ENCODE peak calls at places on chromosomes 7 and 10, in eight cellular contexts. A is cardiac muscle cell, N is IMR-90, K is AG09309, R is astrocyte of the spinal cord, L is A549, W is AG04449, G is left ventricle myocardium inferior. V is an unnamed sample.

GRCh38 chr10:100621360-100622205 is 85.8 kb downstream of the HIF1AN start:
- DNase-seq in A (peak), N (peak), K (no peak), R (no peak), L (peak), W (no peak), G (no peak), V (peak)

GRCh38 chr10:5071411-5072198 is 22.6 kb upstream of the AKR1C3 start:
- DNase-seq in A (peak), N (peak), K (peak), R (peak), L (peak), W (peak), G (peak), V (peak)

GRCh38 chr10:91048380-91048779 is 127.5 kb upstream of the ANKRD1 start:
- DNase-seq in A (no peak), N (no peak), K (no peak), R (no peak), L (no peak), W (no peak), G (no peak), V (no peak)

GRCh38 chr7:45007571-45008328 is 7.7 kb downstream of the CCM2 start:
- DNase-seq in A (no peak), N (no peak), K (no peak), R (no peak), L (no peak), W (no peak), G (no peak), V (no peak)

GRCh38 chr10:97131702-97132101 is 54.1 kb downstream of the SLIT1 start:
- DNase-seq in A (peak), N (no peak), K (peak), R (no peak), L (no peak), W (no peak), G (no peak), V (no peak)

GRCh38 chr10:12181065-12181775 is 14.5 kb downstream of the NUDT5 start:
- DNase-seq in A (peak), N (no peak), K (no peak), R (peak), L (no peak), W (no peak), G (no peak), V (no peak)

GRCh38 chr10:124648738-124649137 is 95.4 kb downstream of the FAM53B start:
- DNase-seq in A (peak), N (peak), K (peak), R (peak), L (no peak), W (peak), G (peak), V (peak)

GRCh38 chr10:121418126-121418777 is 180.0 kb downstream of the FGFR2 start:
- DNase-seq in A (peak), N (no peak), K (no peak), R (peak), L (no peak), W (no peak), G (no peak), V (no peak)

GRCh38 chr10:124602121-124602561 is 140.5 kb downstream of the LHPP start:
- DNase-seq in A (no peak), N (no peak), K (no peak), R (no peak), L (no peak), W (no peak), G (no peak), V (no peak)

GRCh38 chr10:69317175-69318086 is 39.1 kb downstream of the HK1 start:
- DNase-seq in A (no peak), N (no peak), K (no peak), R (no peak), L (no peak), W (no peak), G (no peak), V (no peak)

GRCh38 chr7:98357751-98358161 is 43.1 kb downstream of the BAIAP2L1 start:
- DNase-seq in A (peak), N (peak), K (no peak), R (peak), L (peak), W (no peak), G (no peak), V (no peak)

GRCh38 chr7:47375121-47375551 is 206.8 kb downstream of the TNS3 start:
- DNase-seq in A (peak), N (peak), K (no peak), R (peak), L (no peak), W (no peak), G (no peak), V (no peak)

GRCh38 chr7:156378806-156379205 is 261.8 kb upstream of the RNF32 start:
- DNase-seq in A (no peak), N (no peak), K (no peak), R (no peak), L (no peak), W (no peak), G (no peak), V (no peak)

GRCh38 chr10:133166828-133167692 is 7.0 kb downstream of the KNDC1 start:
- DNase-seq in A (peak), N (no peak), K (no peak), R (no peak), L (no peak), W (no peak), G (no peak), V (no peak)

GRCh38 chr7:100719523-100720319 is 547 bp upstream of the EPO start:
- DNase-seq in A (peak), N (peak), K (peak), R (peak), L (peak), W (no peak), G (no peak), V (no peak)

GRCh38 chr10:42475168-42476098 is 162.9 kb downstream of the ZNF33B start:
- DNase-seq in A (peak), N (peak), K (peak), R (no peak), L (no peak), W (no peak), G (no peak), V (peak)

GRCh38 chr10:6382081-6382480 is 179.3 kb downstream of the PFKFB3 start:
- DNase-seq in A (peak), N (peak), K (peak), R (peak), L (no peak), W (no peak), G (no peak), V (no peak)

GRCh38 chr7:100865372-100865911 is 1.7 kb upstream of the TRIP6 start:
- DNase-seq in A (no peak), N (peak), K (peak), R (peak), L (no peak), W (no peak), G (no peak), V (peak)

GRCh38 chr10:114448897-114449296 is 44.6 kb upstream of the AFAP1L2 start:
- DNase-seq in A (no peak), N (no peak), K (no peak), R (no peak), L (no peak), W (no peak), G (no peak), V (no peak)

GRCh38 chr10:88270871-88271713 is 312.0 kb downstream of the RNLS start:
- DNase-seq in A (peak), N (peak), K (no peak), R (peak), L (no peak), W (no peak), G (no peak), V (no peak)

GRCh38 chr7:105106473-105106872 is 92.5 kb downstream of the KMT2E start:
- DNase-seq in A (no peak), N (no peak), K (no peak), R (no peak), L (no peak), W (no peak), G (no peak), V (no peak)

GRCh38 chr10:46299267-46299530 is 12.4 kb downstream of the ANTXRL start:
- DNase-seq in A (no peak), N (no peak), K (no peak), R (no peak), L (no peak), W (no peak), G (no peak), V (no peak)

GRCh38 chr7:78777844-78778243 is 675.6 kb downstream of the MAGI2 start:
- DNase-seq in A (no peak), N (peak), K (no peak), R (no peak), L (no peak), W (no peak), G (no peak), V (no peak)

GRCh38 chr7:34845666-34846361 is 187.8 kb downstream of the NPSR1 start:
- DNase-seq in A (no peak), N (no peak), K (no peak), R (peak), L (peak), W (no peak), G (no peak), V (no peak)

GRCh38 chr10:4770766-4771553 is 55.0 kb upstream of the AKR1E2 start:
- DNase-seq in A (peak), N (peak), K (peak), R (peak), L (peak), W (peak), G (no peak), V (no peak)

GRCh38 chr7:11185179-11185578 is 211.5 kb downstream of the PHF14 start:
- DNase-seq in A (peak), N (peak), K (no peak), R (peak), L (no peak), W (no peak), G (no peak), V (no peak)

GRCh38 chr10:86967481-86967941 is 771 bp upstream of the ADIRF start:
- DNase-seq in A (no peak), N (no peak), K (no peak), R (no peak), L (no peak), W (no peak), G (no peak), V (no peak)

GRCh38 chr10:69068549-69068948 is 19.4 kb upstream of the SRGN start:
- DNase-seq in A (peak), N (no peak), K (no peak), R (no peak), L (no peak), W (no peak), G (no peak), V (no peak)

GRCh38 chr7:155377837-155378579 is 79.9 kb upstream of the EN2 start:
- DNase-seq in A (peak), N (peak), K (no peak), R (peak), L (no peak), W (no peak), G (no peak), V (no peak)

GRCh38 chr7:91353923-91354322 is 89.7 kb downstream of the FZD1 start:
- DNase-seq in A (no peak), N (no peak), K (no peak), R (no peak), L (no peak), W (no peak), G (no peak), V (no peak)

GRCh38 chr10:15494850-15495249 is 123.8 kb upstream of the FAM171A1 start:
- DNase-seq in A (no peak), N (no peak), K (no peak), R (no peak), L (no peak), W (no peak), G (no peak), V (no peak)

GRCh38 chr10:97119058-97119832 is 66.5 kb downstream of the SLIT1 start:
- DNase-seq in A (no peak), N (no peak), K (no peak), R (no peak), L (no peak), W (no peak), G (no peak), V (no peak)

GRCh38 chr10:96586419-96587254 is at the start of gene TM9SF3:
- DNase-seq in A (peak), N (peak), K (peak), R (peak), L (peak), W (no peak), G (peak), V (peak)

GRCh38 chr7:3082831-3083230 is 39.2 kb upstream of the CARD11 start:
- DNase-seq in A (no peak), N (no peak), K (no peak), R (no peak), L (peak), W (no peak), G (no peak), V (no peak)

GRCh38 chr10:79073784-79074432 is 5.1 kb downstream of the ZMIZ1 start:
- DNase-seq in A (peak), N (peak), K (no peak), R (peak), L (no peak), W (no peak), G (peak), V (no peak)

GRCh38 chr10:16597656-16598055 is 76.0 kb upstream of the C1QL3 start:
- DNase-seq in A (peak), N (peak), K (no peak), R (peak), L (no peak), W (no peak), G (no peak), V (no peak)

GRCh38 chr7:99551329-99551728 is 585 bp downstream of the FAM200A start:
- DNase-seq in A (peak), N (peak), K (no peak), R (peak), L (no peak), W (no peak), G (no peak), V (no peak)

GRCh38 chr7:20237464-20238267 is 20.5 kb upstream of the MACC1 start:
- DNase-seq in A (no peak), N (no peak), K (no peak), R (no peak), L (no peak), W (no peak), G (no peak), V (no peak)

GRCh38 chr7:7719235-7719634 is 828 bp upstream of the RPA3 start:
- DNase-seq in A (peak), N (peak), K (peak), R (peak), L (peak), W (peak), G (no peak), V (peak)

DNA sequence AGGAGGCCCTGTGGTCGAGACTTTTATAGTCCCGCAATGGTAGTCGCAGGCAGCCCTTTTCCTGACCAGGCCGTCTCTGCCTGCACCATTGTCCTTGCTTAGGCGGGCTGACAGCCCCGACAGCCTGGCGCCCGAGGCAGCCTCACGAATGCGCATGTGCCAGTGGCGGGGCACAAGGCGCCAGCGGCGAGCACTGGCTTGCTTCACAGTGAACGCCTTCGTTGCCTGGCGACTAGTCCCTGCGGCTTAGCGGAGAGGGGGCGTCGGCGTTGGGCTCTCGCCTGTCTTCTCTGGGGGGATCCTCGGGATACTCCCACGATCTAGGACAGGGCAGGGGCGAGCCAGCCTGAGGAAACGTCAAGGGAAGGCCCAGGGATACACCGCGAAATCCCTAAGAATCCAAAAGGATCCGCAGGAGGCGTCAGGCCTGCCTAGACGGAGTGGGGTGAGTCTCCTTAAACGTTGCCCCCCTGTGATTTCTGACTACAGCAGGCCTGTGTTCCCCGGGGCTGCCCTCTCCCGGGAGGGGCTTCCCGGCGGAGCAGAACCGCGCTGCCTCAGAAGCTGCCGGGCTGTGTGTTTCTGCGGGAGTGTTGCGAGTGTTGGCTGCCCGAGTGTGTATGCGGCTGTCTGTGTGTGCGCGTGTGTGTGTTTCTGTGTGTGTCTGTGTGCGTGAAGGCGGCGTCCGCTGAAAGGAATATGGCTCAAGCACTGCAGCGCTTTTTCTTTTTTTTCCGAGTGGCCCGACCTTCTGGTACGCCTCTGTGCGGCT is 20.5 kb upstream of the ZNF273 start:
- DNase-seq in A (peak), N (no peak), K (no peak), R (no peak), L (no peak), W (no peak), G (peak), V (no peak)
- H3K4me3 ChIP-seq in A (no peak), N (peak), K (peak), R (peak), L (no peak), W (peak), G (peak), V (no peak)

GRCh38 chr7:953547-954327 is 743 bp downstream of the ADAP1 start:
- DNase-seq in A (peak), N (peak), K (no peak), R (no peak), L (peak), W (no peak), G (peak), V (peak)

GRCh38 chr7:952548-953441 is 1.7 kb downstream of the ADAP1 start:
- DNase-seq in A (no peak), N (no peak), K (no peak), R (no peak), L (no peak), W (no peak), G (peak), V (no peak)

GRCh38 chr7:951881-952547 is 2.5 kb downstream of the ADAP1 start:
- DNase-seq in A (no peak), N (no peak), K (no peak), R (no peak), L (no peak), W (no peak), G (peak), V (no peak)

GRCh38 chr7:956031-956430 is 1.6 kb upstream of the ADAP1 start:
- DNase-seq in A (no peak), N (no peak), K (no peak), R (no peak), L (no peak), W (no peak), G (peak), V (no peak)

GRCh38 chr7:954330-955238 is at the start of gene ADAP1:
- DNase-seq in A (peak), N (peak), K (no peak), R (no peak), L (peak), W (no peak), G (peak), V (peak)
- TF ChIP-seq CTCF in A (no peak), N (peak), K (no peak), R (no peak), L (peak), W (peak), G (peak), V (no peak)

DNA sequence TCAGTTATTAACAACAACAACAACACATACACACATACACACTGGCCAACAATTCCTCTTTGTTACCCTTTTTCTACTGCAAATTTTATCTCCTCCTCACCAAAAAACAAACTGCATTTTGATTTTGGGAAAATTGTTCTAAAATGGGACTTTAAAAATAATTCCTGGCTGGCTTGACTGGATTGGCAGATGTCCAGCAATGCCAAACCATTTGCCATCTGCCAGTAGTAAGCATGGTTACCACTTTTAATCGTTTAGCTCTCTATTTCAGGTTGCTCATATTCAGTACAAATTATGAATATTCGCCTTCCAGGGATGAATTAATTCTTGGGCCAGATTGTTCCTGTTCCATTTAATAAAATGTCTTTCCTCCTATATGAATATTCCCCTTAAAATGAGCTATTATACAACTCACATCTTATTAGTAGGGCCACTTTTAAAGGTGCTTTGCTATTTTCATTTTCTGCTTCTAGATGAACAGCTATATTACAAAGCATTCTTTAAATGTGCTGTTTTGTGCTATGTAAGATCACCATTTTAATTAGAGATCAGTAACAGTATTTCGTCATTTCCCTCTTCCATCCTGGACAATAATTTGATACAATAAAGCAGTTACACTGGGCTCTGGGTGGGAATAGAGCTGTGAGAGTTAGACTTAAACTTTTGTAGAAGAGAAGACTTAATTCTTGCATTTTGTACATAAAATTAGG is 35.6 kb downstream of the SMNDC1 start:
- DNase-seq in A (peak), N (no peak), K (no peak), R (peak), L (no peak), W (no peak), G (no peak), V (peak)
- H3K4me3 ChIP-seq in A (no peak), N (no peak), K (no peak), R (no peak), L (no peak), W (no peak), G (peak), V (no peak)

DNA sequence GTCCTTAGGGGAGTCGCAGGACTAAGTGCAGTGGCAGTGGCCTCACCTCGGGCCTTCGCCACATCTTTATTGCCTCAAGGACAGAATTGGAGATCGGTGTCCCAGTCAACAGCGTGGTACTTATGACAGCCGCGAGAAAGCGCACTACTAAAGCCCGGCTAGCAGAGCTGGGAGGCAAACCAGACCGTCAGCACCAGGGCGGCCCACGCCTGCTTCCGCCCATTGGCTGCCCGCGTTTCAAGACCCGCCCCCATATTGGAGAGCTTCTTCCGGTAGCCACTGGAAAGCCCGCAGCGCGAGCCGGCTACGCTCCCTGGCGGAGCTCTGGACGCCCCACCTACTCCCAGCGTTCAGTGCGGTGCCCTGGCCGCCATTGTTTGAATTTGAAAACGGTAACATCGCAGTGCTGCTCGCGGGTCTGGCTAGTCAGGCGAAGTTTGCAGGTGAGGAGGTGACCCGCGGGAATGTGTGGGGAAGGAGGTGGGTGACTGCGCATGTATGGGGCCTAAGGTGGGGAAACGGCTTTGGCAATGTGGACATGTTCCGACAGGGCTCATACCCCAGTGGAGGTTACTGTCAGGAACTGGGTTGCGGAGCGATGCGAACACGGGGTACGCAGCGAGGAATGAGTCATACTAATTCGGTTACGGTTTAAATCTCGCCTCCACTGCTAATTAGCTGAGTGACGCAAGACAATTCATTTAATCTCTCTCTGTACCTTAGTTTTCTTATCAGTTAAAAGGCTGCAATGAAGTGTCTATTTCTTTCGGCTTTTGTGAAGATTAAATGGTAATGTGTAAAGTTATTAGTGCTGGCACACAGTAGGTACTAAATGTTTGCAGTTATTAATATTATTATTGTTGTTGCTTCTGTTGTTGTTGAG is at the start of gene KIF20B:
- DNase-seq in A (peak), N (peak), K (peak), R (peak), L (peak), W (peak), G (peak), V (peak)
- TF ChIP-seq CTCF in A (peak), N (peak), K (peak), R (peak), L (no peak), W (peak), G (peak), V (peak)